ENCODE peak calls at places on chromosomes 4 and X, in nine cellular contexts. One of them, this sample, is unnamed.

GRCh38 chr4:10006236-10006603 is 15.1 kb downstream of the SLC2A9 start:
- DNase-seq in endodermal cell: no peak
- DNase-seq in neural crest cell: no peak
- DNase-seq in activated effector memory CD4-positive, alpha-beta T cell treated with Interleukin-2 at 50 U/mL for 16 hours: no peak
- DNase-seq in RWPE1: peak; percentile 68
- DNase-seq in cardiac fibroblast: peak; percentile 74
- DNase-seq in adipocyte: peak; percentile 49
- DNase-seq in GM10248: no peak
- DNase-seq in omental fat pad: no peak
- DNase-seq in this sample: no peak

GRCh38 chr4:113673450-113673849 is 88.1 kb downstream of the CAMK2D start:
- DNase-seq in adipocyte: peak; percentile 27
- DNase-seq in endodermal cell: peak; percentile 63
- DNase-seq in cardiac fibroblast: no peak
- DNase-seq in neural crest cell: no peak
- DNase-seq in omental fat pad: no peak
- DNase-seq in RWPE1: peak; percentile 23
- DNase-seq in GM10248: no peak
- DNase-seq in activated effector memory CD4-positive, alpha-beta T cell treated with Interleukin-2 at 50 U/mL for 16 hours: no peak
- DNase-seq in this sample: peak; percentile 11

GRCh38 chr4:102163404-102164140 is 181.7 kb downstream of the SLC39A8 start:
- DNase-seq in neural crest cell: no peak
- DNase-seq in endodermal cell: no peak
- DNase-seq in GM10248: no peak
- DNase-seq in adipocyte: no peak
- DNase-seq in cardiac fibroblast: no peak
- DNase-seq in RWPE1: no peak
- DNase-seq in omental fat pad: no peak
- DNase-seq in activated effector memory CD4-positive, alpha-beta T cell treated with Interleukin-2 at 50 U/mL for 16 hours: no peak
- DNase-seq in this sample: peak; percentile 2

GRCh38 chrX:8090482-8090881 is 80.6 kb downstream of the VCX2 start:
- DNase-seq in RWPE1: peak; percentile 32
- DNase-seq in GM10248: no peak
- DNase-seq in adipocyte: no peak
- DNase-seq in cardiac fibroblast: no peak
- DNase-seq in neural crest cell: no peak
- DNase-seq in omental fat pad: no peak
- DNase-seq in activated effector memory CD4-positive, alpha-beta T cell treated with Interleukin-2 at 50 U/mL for 16 hours: no peak
- DNase-seq in endodermal cell: no peak
- DNase-seq in this sample: no peak

GRCh38 chrX:50812995-50813842 is 775 bp downstream of the SHROOM4 start:
- DNase-seq in endodermal cell: peak; percentile 82
- DNase-seq in omental fat pad: no peak
- DNase-seq in activated effector memory CD4-positive, alpha-beta T cell treated with Interleukin-2 at 50 U/mL for 16 hours: no peak
- DNase-seq in GM10248: no peak
- DNase-seq in adipocyte: peak; percentile 64
- DNase-seq in RWPE1: no peak
- DNase-seq in neural crest cell: peak; percentile 6
- DNase-seq in cardiac fibroblast: peak; percentile 58
- DNase-seq in this sample: peak; percentile 55

GRCh38 chr4:75598390-75598789 is 31.9 kb downstream of the CDKL2 start:
- DNase-seq in GM10248: no peak
- DNase-seq in RWPE1: peak; percentile 8
- DNase-seq in neural crest cell: no peak
- DNase-seq in endodermal cell: no peak
- DNase-seq in activated effector memory CD4-positive, alpha-beta T cell treated with Interleukin-2 at 50 U/mL for 16 hours: no peak
- DNase-seq in cardiac fibroblast: peak; percentile 44
- DNase-seq in adipocyte: peak; percentile 61
- DNase-seq in omental fat pad: no peak
- DNase-seq in this sample: no peak

GRCh38 chr4:23835814-23836478 is 53.9 kb downstream of the PPARGC1A start:
- DNase-seq in endodermal cell: no peak
- DNase-seq in neural crest cell: no peak
- DNase-seq in cardiac fibroblast: no peak
- DNase-seq in activated effector memory CD4-positive, alpha-beta T cell treated with Interleukin-2 at 50 U/mL for 16 hours: no peak
- DNase-seq in GM10248: no peak
- DNase-seq in RWPE1: no peak
- DNase-seq in adipocyte: no peak
- DNase-seq in omental fat pad: no peak
- DNase-seq in this sample: no peak

GRCh38 chr4:109211671-109212070 is 90.8 kb downstream of the COL25A1 start:
- DNase-seq in adipocyte: no peak
- DNase-seq in RWPE1: no peak
- DNase-seq in neural crest cell: no peak
- DNase-seq in endodermal cell: no peak
- DNase-seq in cardiac fibroblast: peak; percentile 6
- DNase-seq in omental fat pad: no peak
- DNase-seq in activated effector memory CD4-positive, alpha-beta T cell treated with Interleukin-2 at 50 U/mL for 16 hours: no peak
- DNase-seq in GM10248: no peak
- DNase-seq in this sample: no peak

GRCh38 chr4:125702406-125702805 is 387.7 kb downstream of the FAT4 start:
- DNase-seq in omental fat pad: no peak
- DNase-seq in cardiac fibroblast: no peak
- DNase-seq in adipocyte: peak; percentile 47
- DNase-seq in endodermal cell: no peak
- DNase-seq in RWPE1: no peak
- DNase-seq in GM10248: no peak
- DNase-seq in activated effector memory CD4-positive, alpha-beta T cell treated with Interleukin-2 at 50 U/mL for 16 hours: no peak
- DNase-seq in neural crest cell: no peak
- DNase-seq in this sample: no peak

GRCh38 chrX:39158801-39159657 is 357.8 kb downstream of the MID1IP1 start:
- DNase-seq in adipocyte: peak; percentile 14
- DNase-seq in omental fat pad: no peak
- DNase-seq in RWPE1: no peak
- DNase-seq in endodermal cell: no peak
- DNase-seq in GM10248: no peak
- DNase-seq in activated effector memory CD4-positive, alpha-beta T cell treated with Interleukin-2 at 50 U/mL for 16 hours: no peak
- DNase-seq in neural crest cell: no peak
- DNase-seq in cardiac fibroblast: peak; percentile 33
- DNase-seq in this sample: no peak

GRCh38 chr4:151329217-151330007 is 4.0 kb upstream of the SH3D19 start:
- DNase-seq in adipocyte: peak; percentile 30
- DNase-seq in cardiac fibroblast: no peak
- DNase-seq in endodermal cell: no peak
- DNase-seq in RWPE1: no peak
- DNase-seq in omental fat pad: no peak
- DNase-seq in neural crest cell: no peak
- DNase-seq in GM10248: no peak
- DNase-seq in activated effector memory CD4-positive, alpha-beta T cell treated with Interleukin-2 at 50 U/mL for 16 hours: no peak
- DNase-seq in this sample: no peak

GRCh38 chr4:142091691-142092182 is 455.4 kb downstream of the IL15 start:
- DNase-seq in omental fat pad: peak; percentile 22
- DNase-seq in adipocyte: peak; percentile 22
- DNase-seq in GM10248: no peak
- DNase-seq in cardiac fibroblast: peak; percentile 99
- DNase-seq in activated effector memory CD4-positive, alpha-beta T cell treated with Interleukin-2 at 50 U/mL for 16 hours: no peak
- DNase-seq in neural crest cell: no peak
- DNase-seq in RWPE1: peak; percentile 13
- DNase-seq in endodermal cell: no peak
- DNase-seq in this sample: no peak

GRCh38 chr4:139951051-139951450 is 202.9 kb downstream of the MAML3 start:
- DNase-seq in RWPE1: no peak
- DNase-seq in GM10248: peak; percentile 13
- DNase-seq in neural crest cell: no peak
- DNase-seq in activated effector memory CD4-positive, alpha-beta T cell treated with Interleukin-2 at 50 U/mL for 16 hours: no peak
- DNase-seq in adipocyte: peak; percentile 42
- DNase-seq in endodermal cell: no peak
- DNase-seq in cardiac fibroblast: peak; percentile 24
- DNase-seq in omental fat pad: no peak
- DNase-seq in this sample: no peak

GRCh38 chr4:113740857-113741379 is 20.6 kb downstream of the CAMK2D start:
- DNase-seq in endodermal cell: no peak
- DNase-seq in neural crest cell: no peak
- DNase-seq in adipocyte: no peak
- DNase-seq in GM10248: no peak
- DNase-seq in RWPE1: no peak
- DNase-seq in omental fat pad: no peak
- DNase-seq in cardiac fibroblast: no peak
- DNase-seq in activated effector memory CD4-positive, alpha-beta T cell treated with Interleukin-2 at 50 U/mL for 16 hours: no peak
- DNase-seq in this sample: no peak

GRCh38 chr4:142404191-142404611 is 441.9 kb downstream of the INPP4B start:
- DNase-seq in GM10248: no peak
- DNase-seq in omental fat pad: no peak
- DNase-seq in activated effector memory CD4-positive, alpha-beta T cell treated with Interleukin-2 at 50 U/mL for 16 hours: no peak
- DNase-seq in endodermal cell: no peak
- DNase-seq in adipocyte: peak; percentile 89
- DNase-seq in cardiac fibroblast: peak; percentile 63
- DNase-seq in neural crest cell: no peak
- DNase-seq in RWPE1: peak; percentile 52
- DNase-seq in this sample: no peak

This sample was measured in neural progenitor cell.